ENCODE peak calls at places on chromosomes 4 and X, in six cellular contexts. D is HL-60; M is activated naive CD8-positive, alpha-beta T cell treated with anti-CD3 and anti-CD28 coated beads, Interleukin-2, amount 50 U/mL, for 16 hours; Z is effector memory CD8-positive, alpha-beta T cell; E is activated gamma-delta T cell treated with Interleukin-2 at 50 U/mL for 16 hours; W is activated CD4-positive, CD25-positive, alpha-beta regulatory T cell. I is an unnamed sample.

GRCh38 chr4:107423677-107424405 is 296.2 kb downstream of the PAPSS1 start:
- DNase-seq in M (no peak), Z (no peak), E (no peak), W (no peak), D (no peak), I (no peak)

GRCh38 chr4:87973283-87974169 is 2.0 kb upstream of the SPP1 start:
- DNase-seq in W (no peak), E (peak), M (no peak), Z (peak), D (peak), I (peak)

GRCh38 chr4:143185253-143186107 is 763 bp downstream of the USP38 start:
- DNase-seq in E (peak), M (no peak), Z (no peak), W (peak), D (no peak), I (no peak)

GRCh38 chr4:142406051-142406549 is 440.0 kb downstream of the INPP4B start:
- DNase-seq in W (peak), M (no peak), E (no peak), D (peak), Z (no peak), I (no peak)

GRCh38 chr4:25928320-25928955 is 14.4 kb downstream of the SMIM20 start:
- DNase-seq in W (no peak), D (no peak), E (no peak), Z (no peak), M (no peak), I (peak)

GRCh38 chr4:128350449-128351045 is 62.9 kb upstream of the PGRMC2 start:
- DNase-seq in D (no peak), E (no peak), M (no peak), Z (no peak), W (no peak), I (no peak)

GRCh38 chrX:39813631-39814246 is 284.0 kb downstream of the BCOR start:
- DNase-seq in W (no peak), M (no peak), E (no peak), D (no peak), Z (no peak), I (no peak)

GRCh38 chr4:114015444-114015899 is 36.0 kb upstream of the ARSJ start:
- DNase-seq in E (no peak), M (no peak), W (no peak), D (no peak), Z (no peak), I (no peak)

GRCh38 chr4:92307886-92308285 is 4.1 kb downstream of the GRID2 start:
- DNase-seq in Z (no peak), M (no peak), W (no peak), D (no peak), E (no peak), I (no peak)

GRCh38 chr4:121252224-121252806 is 88.2 kb upstream of the TNIP3 start:
- DNase-seq in Z (peak), W (peak), M (no peak), D (peak), E (peak), I (peak)

GRCh38 chr4:125132281-125132680 is 182.5 kb upstream of the FAT4 start:
- DNase-seq in W (no peak), D (no peak), M (no peak), E (no peak), Z (no peak), I (no peak)

GRCh38 chr4:48902266-48902665 is 4.3 kb downstream of the OCIAD2 start:
- DNase-seq in M (no peak), D (no peak), Z (no peak), E (no peak), W (no peak), I (no peak)

GRCh38 chrX:10098235-10098819 is 58.4 kb upstream of the CLCN4 start:
- DNase-seq in M (no peak), D (no peak), E (peak), Z (no peak), W (peak), I (no peak)

GRCh38 chrX:14356401-14356800 is 172.9 kb upstream of the GLRA2 start:
- DNase-seq in Z (no peak), W (no peak), E (no peak), M (no peak), D (no peak), I (no peak)

GRCh38 chrX:79369871-79370270 is 2.7 kb upstream of the ITM2A start:
- DNase-seq in E (no peak), D (no peak), M (no peak), W (no peak), Z (no peak), I (no peak)

GRCh38 chr4:44100456-44100855 is 348.2 kb downstream of the KCTD8 start:
- DNase-seq in W (no peak), M (no peak), Z (no peak), E (no peak), D (no peak), I (no peak)

GRCh38 chrX:16930392-16930791 is 16.1 kb upstream of the REPS2 start:
- DNase-seq in Z (no peak), E (no peak), W (no peak), M (no peak), D (no peak), I (no peak)

GRCh38 chrX:154804564-154804956 is 725 bp downstream of the MPP1 start:
- DNase-seq in D (no peak), E (no peak), W (no peak), Z (no peak), M (no peak), I (no peak)

GRCh38 chr4:71338846-71339593 is at the start of gene SLC4A4:
- DNase-seq in W (no peak), M (no peak), Z (no peak), D (no peak), E (no peak), I (no peak)

GRCh38 chrX:23749129-23749528 is 6.1 kb upstream of the ACOT9 start:
- DNase-seq in E (no peak), W (no peak), Z (no peak), M (no peak), D (no peak), I (no peak)

GRCh38 chr4:151219938-151220337 is 57.0 kb upstream of the PRSS48 start:
- DNase-seq in Z (no peak), W (no peak), D (no peak), M (no peak), E (no peak), I (no peak)

GRCh38 chr4:93066746-93067145 is 761.8 kb upstream of the ATOH1 start:
- DNase-seq in Z (no peak), M (no peak), W (no peak), E (no peak), D (no peak), I (no peak)

GRCh38 chrX:123736333-123736921 is 3.6 kb upstream of the THOC2 start:
- DNase-seq in W (no peak), M (no peak), Z (no peak), E (no peak), D (no peak), I (no peak)

GRCh38 chrX:97326456-97326855 is 442.7 kb downstream of the RPA4 start:
- DNase-seq in E (no peak), Z (no peak), D (no peak), W (no peak), M (no peak), I (no peak)

GRCh38 chr4:85778809-85779124 is 303.8 kb downstream of the ARHGAP24 start:
- DNase-seq in D (no peak), Z (no peak), M (no peak), W (no peak), E (no peak), I (no peak)

GRCh38 chr4:57043304-57044251 is 64.9 kb downstream of the POLR2B start:
- DNase-seq in W (no peak), D (no peak), E (no peak), Z (no peak), M (no peak), I (no peak)

GRCh38 chrX:95949588-95949987 is 735.1 kb upstream of the DIAPH2 start:
- DNase-seq in M (no peak), D (no peak), E (no peak), Z (no peak), W (no peak), I (no peak)